ENCODE peak calls at places on chromosomes 2 and 18, in nine cellular contexts. T is ascending aorta, N is astrocyte of the spinal cord, M is IMR-90, W is endodermal cell, D is adrenal gland, Z is astrocyte of the cerebellum, Q is psoas muscle, X is AG04450. G is an unnamed sample.

GRCh38 chr2:156310773-156311172 is 21.7 kb downstream of the NR4A2 start:
- DNase-seq in T (no peak), N (no peak), M (no peak), W (no peak), D (no peak), Z (no peak), Q (no peak), X (no peak), G (no peak)

GRCh38 chr2:72561621-72562318 is 264.1 kb downstream of the EXOC6B start:
- DNase-seq in T (no peak), N (peak), M (peak), W (no peak), D (no peak), Z (no peak), Q (no peak), X (peak), G (peak)

GRCh38 chr2:108573070-108573469 is 38.8 kb downstream of the LIMS1 start:
- DNase-seq in T (no peak), N (peak), M (peak), W (no peak), D (no peak), Z (no peak), Q (no peak), X (no peak), G (no peak)

GRCh38 chr2:144477281-144477942 is 42.5 kb downstream of the ZEB2 start:
- DNase-seq in T (no peak), N (peak), M (peak), W (no peak), D (no peak), Z (peak), Q (no peak), X (no peak), G (no peak)

GRCh38 chr2:10962004-10962403 is 50.3 kb downstream of the KCNF1 start:
- DNase-seq in T (no peak), N (no peak), M (no peak), W (no peak), D (no peak), Z (no peak), Q (no peak), X (no peak), G (no peak)

GRCh38 chr2:61762292-61762691 is 91.6 kb downstream of the FAM161A start:
- DNase-seq in T (no peak), N (peak), M (no peak), W (no peak), D (no peak), Z (no peak), Q (no peak), X (no peak), G (no peak)

GRCh38 chr2:23497063-23497462 is 112.1 kb downstream of the KLHL29 start:
- DNase-seq in T (peak), N (peak), M (peak), W (peak), D (peak), Z (peak), Q (no peak), X (no peak), G (no peak)

GRCh38 chr2:192228685-192229084 is 34.0 kb upstream of the TMEFF2 start:
- DNase-seq in T (no peak), N (no peak), M (peak), W (no peak), D (no peak), Z (no peak), Q (no peak), X (no peak), G (no peak)

GRCh38 chr2:48753228-48753627 is 2.3 kb downstream of the LHCGR start:
- DNase-seq in T (no peak), N (no peak), M (no peak), W (no peak), D (no peak), Z (no peak), Q (no peak), X (no peak), G (no peak)

GRCh38 chr2:211364911-211365310 is 808.5 kb downstream of the CPS1 start:
- DNase-seq in T (no peak), N (no peak), M (no peak), W (no peak), D (no peak), Z (no peak), Q (no peak), X (no peak), G (no peak)

GRCh38 chr2:211359353-211359752 is 803.0 kb downstream of the CPS1 start:
- DNase-seq in T (no peak), N (no peak), M (no peak), W (no peak), D (no peak), Z (no peak), Q (no peak), X (no peak), G (no peak)

GRCh38 chr2:211367252-211367651 is 810.9 kb downstream of the CPS1 start:
- DNase-seq in T (no peak), N (no peak), M (no peak), W (no peak), D (no peak), Z (no peak), Q (no peak), X (no peak), G (no peak)

DNA sequence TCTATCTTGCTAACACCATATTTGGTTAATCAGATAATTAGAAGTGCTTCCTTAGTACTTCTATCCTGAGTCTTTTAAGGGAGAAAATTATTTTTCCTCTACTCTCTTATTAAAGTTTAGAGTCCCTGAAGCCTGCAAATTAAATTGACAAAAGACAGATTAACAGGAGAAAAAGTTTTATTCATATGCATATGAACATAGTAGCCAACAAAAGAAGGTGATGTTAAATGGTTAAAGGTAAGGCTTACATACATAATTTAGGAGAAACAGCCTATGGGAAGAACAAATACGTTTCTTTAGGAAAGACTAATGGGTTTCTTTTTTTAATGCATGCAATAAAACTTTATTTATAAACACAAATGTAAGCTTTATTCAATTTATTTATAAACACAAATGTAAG is 805.0 kb downstream of the CPS1 start:
- DNase-seq in T (no peak), N (no peak), M (no peak), W (no peak), D (no peak), Z (no peak), Q (no peak), X (no peak), G (no peak)
- H3K4me3 ChIP-seq in T (no peak), N (no peak), M (no peak), W (no peak), D (no peak), Z (no peak), Q (no peak), X (no peak), G (no peak)

DNA sequence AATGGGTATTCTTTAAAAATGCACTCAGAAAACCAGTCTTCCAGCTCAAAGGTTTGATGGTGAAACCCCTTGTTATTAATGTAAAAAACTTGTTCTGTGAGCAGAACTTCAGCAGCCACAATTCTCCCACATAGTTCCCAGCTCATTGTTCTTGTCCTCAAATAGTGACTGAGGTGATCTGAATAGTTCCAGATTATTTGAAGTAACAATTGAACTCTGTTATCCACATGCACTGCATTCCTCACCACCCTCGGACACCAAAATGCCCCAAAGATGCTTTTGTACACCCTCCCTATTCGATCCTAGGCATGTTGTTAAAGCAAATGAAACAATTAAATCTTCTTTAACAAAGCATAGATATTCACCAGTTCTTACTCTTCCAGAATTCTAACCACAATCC is 2186.8 kb upstream of the CELF4 start:
- DNase-seq in T (no peak), N (no peak), M (no peak), W (no peak), D (no peak), Z (peak), Q (no peak), X (no peak), G (no peak)
- TF ChIP-seq CTCF in T (no peak), N (no peak), M (no peak), W (no peak), D (no peak), Z (no peak), Q (no peak), X (no peak), G (no peak)

GRCh38 chr2:105933906-105934305 is 189.2 kb downstream of the NCK2 start:
- DNase-seq in T (no peak), N (no peak), M (no peak), W (no peak), D (no peak), Z (no peak), Q (no peak), X (no peak), G (no peak)
- H3K4me3 ChIP-seq in T (no peak), N (no peak), M (no peak), W (no peak), D (no peak), Z (no peak), Q (no peak), X (no peak), G (no peak)

GRCh38 chr2:207115715-207116364 is 49.9 kb downstream of the KLF7 start:
- DNase-seq in T (no peak), N (peak), M (peak), W (no peak), D (peak), Z (no peak), Q (no peak), X (no peak), G (no peak)
- TF ChIP-seq CTCF in T (no peak), N (peak), M (peak), W (peak), D (peak), Z (no peak), Q (no peak), X (peak), G (no peak)

DNA sequence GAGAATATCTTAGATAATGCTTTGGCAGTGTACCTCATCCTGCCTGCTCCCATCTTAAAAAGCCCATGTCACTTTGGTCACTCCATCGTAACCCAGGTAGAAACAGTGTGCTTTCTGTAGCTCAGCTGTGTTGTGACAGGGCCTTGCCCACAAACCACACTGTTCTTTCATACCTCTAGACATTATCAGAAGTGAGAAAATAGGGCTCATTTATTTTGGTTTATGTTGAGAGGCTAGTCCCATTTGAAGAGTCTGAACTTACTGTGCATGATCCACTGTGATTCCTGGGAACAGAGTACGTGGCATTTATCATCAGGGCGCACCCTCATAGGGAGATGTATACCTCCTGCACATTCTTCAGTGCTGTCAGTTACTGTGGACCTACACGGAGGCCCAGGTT is 69.7 kb downstream of the FEZ2 start:
- DNase-seq in T (no peak), N (no peak), M (no peak), W (no peak), D (no peak), Z (no peak), Q (no peak), X (no peak), G (no peak)
- H3K4me3 ChIP-seq in T (no peak), N (no peak), M (no peak), W (no peak), D (no peak), Z (no peak), Q (no peak), X (no peak), G (no peak)

DNA sequence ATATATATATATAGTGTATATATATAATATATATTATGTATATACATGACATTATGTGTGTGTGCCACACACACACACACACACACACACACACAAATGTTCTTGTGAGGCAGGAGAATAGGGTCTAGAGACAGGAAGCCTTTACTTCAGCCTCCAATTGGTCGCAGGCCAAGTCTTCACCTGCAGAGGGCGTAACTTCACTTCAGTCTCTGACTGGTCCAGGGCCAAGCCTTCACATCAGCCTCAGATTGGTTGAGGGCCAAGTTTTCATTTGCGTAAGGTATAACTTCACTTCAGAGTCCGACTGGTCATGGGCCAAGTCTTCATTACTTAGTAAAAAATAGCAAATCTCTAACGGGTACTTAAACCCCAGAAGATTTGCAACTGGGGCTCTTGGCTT is 13.2 kb upstream of the SS18 start:
- DNase-seq in T (no peak), N (no peak), M (no peak), W (peak), D (no peak), Z (no peak), Q (no peak), X (no peak), G (no peak)
- TF ChIP-seq CTCF in T (no peak), N (no peak), M (no peak), W (peak), D (no peak), Z (no peak), Q (no peak), X (no peak), G (no peak)

GRCh38 chr2:190812506-190813294 is 67.9 kb upstream of the GLS start:
- DNase-seq in T (no peak), N (no peak), M (peak), W (no peak), D (no peak), Z (no peak), Q (no peak), X (peak), G (no peak)
- H3K4me3 ChIP-seq in T (no peak), N (no peak), M (no peak), W (no peak), D (no peak), Z (no peak), Q (no peak), X (no peak), G (no peak)

DNA sequence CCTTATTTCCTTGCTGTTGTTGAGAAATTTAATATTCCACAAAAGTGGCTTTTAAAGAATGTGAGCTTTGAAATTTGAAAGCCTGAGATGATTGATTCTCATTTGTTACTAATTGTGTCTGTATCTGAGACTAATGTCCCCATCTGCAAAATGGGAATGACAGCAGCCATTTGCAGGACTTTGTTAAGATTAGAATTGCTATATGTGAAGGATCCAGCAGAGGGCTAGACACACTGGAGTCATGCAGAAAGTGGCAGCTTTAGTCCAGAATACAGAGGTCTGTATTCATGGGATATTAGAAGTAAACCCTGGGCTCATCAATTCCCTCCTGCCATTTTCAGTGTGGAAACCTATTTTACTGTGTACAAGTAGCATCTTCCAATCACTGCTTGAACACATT is 296.5 kb upstream of the GYPC start:
- DNase-seq in T (no peak), N (peak), M (peak), W (no peak), D (no peak), Z (no peak), Q (no peak), X (no peak), G (no peak)
- TF ChIP-seq CTCF in T (no peak), N (peak), M (peak), W (peak), D (peak), Z (no peak), Q (peak), X (no peak), G (no peak)